ENCODE peak calls at places on chromosomes 13 and 19, in nine cellular contexts. H is thoracic aorta, K is NCI-H460, V is PC-3, Z is iPS-NIHi11, P is psoas muscle, S is caudate nucleus, D is ELF-1, X is glutamatergic neuron. I is an unnamed sample.

GRCh38 chr13:29707876-29708543 is 112.5 kb upstream of the SLC7A1 start:
- DNase-seq in H (no peak), Z (peak), X (peak), P (no peak), K (peak), D (peak), V (peak), S (no peak), I (peak)

GRCh38 chr13:114102521-114103288 is 29.7 kb downstream of the RASA3 start:
- DNase-seq in S (no peak), X (no peak), V (no peak), K (no peak), P (peak), D (no peak), Z (no peak), H (no peak), I (no peak)

GRCh38 chr19:45789035-45789786 is 3.4 kb downstream of the DMWD start:
- DNase-seq in H (no peak), V (no peak), K (no peak), P (peak), X (no peak), Z (no peak), S (no peak), D (no peak), I (no peak)

GRCh38 chr13:97423300-97424045 is 10.5 kb upstream of the RAP2A start:
- DNase-seq in P (no peak), Z (no peak), K (no peak), X (no peak), S (no peak), V (no peak), D (no peak), H (no peak), I (no peak)

GRCh38 chr13:35164324-35164932 is 222.4 kb downstream of the NBEA start:
- DNase-seq in S (peak), H (no peak), K (peak), D (no peak), X (no peak), Z (peak), P (no peak), V (peak), I (peak)

GRCh38 chr19:48186015-48186414 is 15.5 kb downstream of the ZSWIM9 start:
- DNase-seq in D (no peak), P (no peak), X (no peak), H (no peak), S (no peak), K (no peak), V (no peak), Z (no peak), I (no peak)

GRCh38 chr13:100674363-100674847 is at the start of gene TMTC4:
- DNase-seq in S (no peak), H (no peak), X (peak), K (no peak), V (no peak), Z (no peak), P (no peak), D (no peak), I (no peak)

GRCh38 chr13:69423844-69424243 is 683.8 kb upstream of the ATXN8OS start:
- DNase-seq in H (no peak), D (peak), P (no peak), X (no peak), S (no peak), K (no peak), Z (no peak), V (no peak), I (no peak)

GRCh38 chr13:79724348-79725103 is 243.6 kb downstream of the NDFIP2 start:
- DNase-seq in S (no peak), H (no peak), V (peak), D (no peak), K (no peak), X (no peak), P (no peak), Z (no peak), I (no peak)

GRCh38 chr13:30739646-30740642 is 4.6 kb downstream of the ALOX5AP start:
- DNase-seq in D (peak), V (peak), H (no peak), X (no peak), K (no peak), S (no peak), Z (no peak), P (no peak), I (peak)

GRCh38 chr19:18869781-18870530 is 26.0 kb downstream of the CERS1 start:
- DNase-seq in Z (peak), V (no peak), H (no peak), K (no peak), S (no peak), D (no peak), X (no peak), P (no peak), I (no peak)

GRCh38 chr19:53328967-53329366 is 4.6 kb upstream of the ZNF845 start:
- DNase-seq in X (no peak), V (no peak), P (peak), D (peak), Z (peak), S (no peak), K (no peak), H (no peak), I (no peak)

GRCh38 chr13:111119966-111120365 is 4.9 kb downstream of the ARHGEF7 start:
- DNase-seq in X (no peak), S (no peak), H (no peak), K (no peak), D (no peak), P (no peak), Z (no peak), V (no peak), I (no peak)

GRCh38 chr19:1183543-1184172 is 9.6 kb upstream of the SBNO2 start:
- DNase-seq in V (peak), S (no peak), K (no peak), Z (peak), D (peak), H (no peak), X (no peak), P (peak), I (no peak)

GRCh38 chr13:49022472-49023144 is 46.9 kb downstream of the FNDC3A start:
- DNase-seq in H (no peak), D (no peak), Z (no peak), K (no peak), V (peak), S (no peak), X (no peak), P (no peak), I (no peak)

GRCh38 chr13:33676700-33677048 is 141.3 kb upstream of the RFC3 start:
- DNase-seq in H (no peak), P (peak), D (no peak), Z (peak), K (no peak), X (no peak), S (peak), V (peak), I (peak)

I was measured in AML-193.